ENCODE peak calls at places on chromosomes 1 and 21, in nine cellular contexts. N is activated CD8-positive, alpha-beta memory T cell treated with anti-CD3 and anti-CD28 coated beads for 4 hours; F is HS-5; D is GM19239; Z is CMK; I is NCI-H146; Q is EH; H is LoVo; T is hippocampal formation. L is an unnamed sample.

GRCh38 chr1:927234-927633 is 3.5 kb downstream of the SAMD11 start:
- DNase-seq in N (no peak), F (no peak), D (no peak), Z (no peak), I (no peak), Q (no peak), H (no peak), T (no peak), L (no peak)

GRCh38 chr1:161382214-161383019 is 14.7 kb upstream of the CFAP126 start:
- DNase-seq in N (no peak), F (peak), D (peak), Z (no peak), I (peak), Q (peak), H (peak), T (peak), L (no peak)

GRCh38 chr1:23799570-23800395 is 771 bp downstream of the GALE start:
- DNase-seq in N (no peak), F (peak), D (no peak), Z (no peak), I (peak), Q (peak), H (peak), T (no peak), L (no peak)

GRCh38 chr1:106121728-106122127 is 934.7 kb upstream of the PRMT6 start:
- DNase-seq in N (no peak), F (no peak), D (no peak), Z (no peak), I (no peak), Q (no peak), H (no peak), T (no peak), L (no peak)

GRCh38 chr1:65420590-65421340 is at the start of the genes LEPR and LEPROT:
- DNase-seq in N (no peak), F (no peak), D (peak), Z (no peak), I (peak), Q (no peak), H (no peak), T (peak), L (no peak)

GRCh38 chr1:1003618-1004419 is 3.9 kb upstream of the HES4 start:
- DNase-seq in N (no peak), F (no peak), D (no peak), Z (no peak), I (no peak), Q (no peak), H (no peak), T (no peak), L (no peak)

GRCh38 chr1:58883037-58883887 is 99.4 kb upstream of the JUN start:
- DNase-seq in N (no peak), F (peak), D (no peak), Z (peak), I (no peak), Q (peak), H (peak), T (peak), L (no peak)

GRCh38 chr1:84782311-84782771 is 92.1 kb upstream of the SSX2IP start:
- DNase-seq in N (peak), F (no peak), D (peak), Z (peak), I (peak), Q (peak), H (peak), T (peak), L (no peak)

GRCh38 chr1:3054474-3054873 is 14.5 kb upstream of the PRDM16 start:
- DNase-seq in N (no peak), F (no peak), D (no peak), Z (no peak), I (no peak), Q (no peak), H (no peak), T (no peak), L (no peak)

GRCh38 chr1:11934295-11935039 is at the start of gene PLOD1:
- DNase-seq in N (peak), F (peak), D (peak), Z (peak), I (peak), Q (peak), H (peak), T (peak), L (peak)

GRCh38 chr1:44610527-44611148 is 63.6 kb downstream of the TMEM53 start:
- DNase-seq in N (no peak), F (no peak), D (no peak), Z (no peak), I (no peak), Q (no peak), H (no peak), T (no peak), L (no peak)

GRCh38 chr21:14215971-14216621 is at the start of gene RBM11:
- DNase-seq in N (peak), F (peak), D (peak), Z (peak), I (peak), Q (peak), H (peak), T (peak), L (no peak)

GRCh38 chr1:202283991-202284390 is 57.7 kb downstream of the UBE2T start:
- DNase-seq in N (no peak), F (peak), D (no peak), Z (no peak), I (no peak), Q (peak), H (no peak), T (no peak), L (no peak)

GRCh38 chr1:38063616-38064015 is 17.0 kb upstream of the POU3F1 start:
- DNase-seq in N (no peak), F (no peak), D (no peak), Z (no peak), I (no peak), Q (no peak), H (no peak), T (no peak), L (no peak)

GRCh38 chr21:38057626-38058025 is 141.4 kb upstream of the KCNJ6 start:
- DNase-seq in N (no peak), F (no peak), D (no peak), Z (no peak), I (no peak), Q (no peak), H (no peak), T (no peak), L (no peak)

GRCh38 chr1:219702551-219703215 is 89.8 kb upstream of the ZC3H11B start:
- DNase-seq in N (no peak), F (peak), D (no peak), Z (no peak), I (peak), Q (no peak), H (no peak), T (no peak), L (no peak)

GRCh38 chr21:30463713-30464112 is 16.5 kb downstream of the KRTAP19-1 start:
- DNase-seq in N (no peak), F (no peak), D (no peak), Z (no peak), I (no peak), Q (no peak), H (no peak), T (no peak), L (no peak)

GRCh38 chr1:94039871-94040569 is 80.9 kb downstream of the ABCA4 start:
- DNase-seq in N (no peak), F (no peak), D (no peak), Z (no peak), I (no peak), Q (peak), H (no peak), T (no peak), L (no peak)

GRCh38 chr1:202078211-202078610 is 44.5 kb upstream of the GPR37L1 start:
- DNase-seq in N (no peak), F (no peak), D (no peak), Z (no peak), I (no peak), Q (no peak), H (no peak), T (no peak), L (no peak)

GRCh38 chr1:8349473-8349865 is 31.6 kb downstream of the SLC45A1 start:
- DNase-seq in N (no peak), F (no peak), D (no peak), Z (no peak), I (no peak), Q (no peak), H (no peak), T (no peak), L (no peak)

GRCh38 chr21:36169465-36170128 is 13.0 kb downstream of the DOP1B start:
- DNase-seq in N (no peak), F (no peak), D (no peak), Z (no peak), I (no peak), Q (no peak), H (no peak), T (no peak), L (no peak)

GRCh38 chr1:182996816-182997215 is 26.4 kb upstream of the LAMC1 start:
- DNase-seq in N (no peak), F (no peak), D (no peak), Z (no peak), I (no peak), Q (peak), H (no peak), T (no peak), L (no peak)

GRCh38 chr1:96080925-96081324 is 640.7 kb upstream of the PTBP2 start:
- DNase-seq in N (no peak), F (no peak), D (no peak), Z (no peak), I (peak), Q (no peak), H (no peak), T (no peak), L (no peak)

GRCh38 chr1:60415696-60416095 is 342.1 kb upstream of the C1orf87 start:
- DNase-seq in N (no peak), F (no peak), D (no peak), Z (no peak), I (no peak), Q (no peak), H (peak), T (no peak), L (no peak)

GRCh38 chr1:163538682-163539081 is 216.9 kb downstream of the NUF2 start:
- DNase-seq in N (no peak), F (no peak), D (no peak), Z (no peak), I (no peak), Q (no peak), H (no peak), T (no peak), L (no peak)

GRCh38 chr1:167749741-167750140 is 28.0 kb downstream of the MPZL1 start:
- DNase-seq in N (no peak), F (no peak), D (no peak), Z (no peak), I (no peak), Q (no peak), H (no peak), T (no peak), L (no peak)

GRCh38 chr1:109821831-109822745 is 58.4 kb upstream of the EPS8L3 start:
- DNase-seq in N (no peak), F (no peak), D (no peak), Z (no peak), I (no peak), Q (peak), H (no peak), T (no peak), L (no peak)

GRCh38 chr1:26025517-26025916 is 3.9 kb downstream of the EXTL1 start:
- DNase-seq in N (no peak), F (no peak), D (no peak), Z (no peak), I (no peak), Q (no peak), H (no peak), T (no peak), L (no peak)

GRCh38 chr1:44421374-44422028 is 16.4 kb downstream of the RNF220 start:
- DNase-seq in N (no peak), F (no peak), D (no peak), Z (no peak), I (no peak), Q (no peak), H (no peak), T (no peak), L (no peak)